ENCODE peak calls at places on chromosome 14, in six cellular contexts. One of them, this sample, is unnamed.

GRCh38 chr14:20421267-20421666 is 8.0 kb upstream of the TEP1 start:
- DNase-seq in neural progenitor cell: no peak
- DNase-seq in H9: no peak
- DNase-seq in mammary epithelial cell: no peak
- DNase-seq in hepatocyte: no peak
- DNase-seq in GM23338: peak
- DNase-seq in this sample: no peak

GRCh38 chr14:84792722-84793410 is 737.1 kb upstream of the FLRT2 start:
- DNase-seq in mammary epithelial cell: no peak
- DNase-seq in H9: no peak
- DNase-seq in neural progenitor cell: no peak
- DNase-seq in hepatocyte: no peak
- DNase-seq in GM23338: no peak
- DNase-seq in this sample: no peak

GRCh38 chr14:105842105-105842504 is 315.7 kb downstream of the TMEM121 start:
- DNase-seq in mammary epithelial cell: no peak
- DNase-seq in H9: no peak
- DNase-seq in hepatocyte: no peak
- DNase-seq in neural progenitor cell: no peak
- DNase-seq in GM23338: no peak
- DNase-seq in this sample: no peak

GRCh38 chr14:101069666-101070362 is 166.3 kb upstream of the RTL1 start:
- DNase-seq in GM23338: no peak
- DNase-seq in hepatocyte: no peak
- DNase-seq in neural progenitor cell: no peak
- DNase-seq in mammary epithelial cell: no peak
- DNase-seq in H9: peak
- DNase-seq in this sample: no peak

GRCh38 chr14:64645220-64645891 is 58.9 kb upstream of the PLEKHG3 start:
- DNase-seq in H9: peak
- DNase-seq in mammary epithelial cell: peak
- DNase-seq in hepatocyte: peak
- DNase-seq in GM23338: peak
- DNase-seq in neural progenitor cell: peak
- DNase-seq in this sample: no peak

GRCh38 chr14:54566410-54567223 is at the start of gene SAMD4A:
- DNase-seq in GM23338: peak
- DNase-seq in H9: peak
- DNase-seq in mammary epithelial cell: peak
- DNase-seq in hepatocyte: peak
- DNase-seq in neural progenitor cell: peak
- DNase-seq in this sample: no peak

GRCh38 chr14:33465952-33466700 is 484.7 kb downstream of the EGLN3 start:
- DNase-seq in GM23338: no peak
- DNase-seq in mammary epithelial cell: peak
- DNase-seq in H9: no peak
- DNase-seq in neural progenitor cell: no peak
- DNase-seq in hepatocyte: no peak
- DNase-seq in this sample: no peak

GRCh38 chr14:57058319-57058718 is 210.4 kb downstream of the EXOC5 start:
- DNase-seq in H9: no peak
- DNase-seq in mammary epithelial cell: no peak
- DNase-seq in hepatocyte: no peak
- DNase-seq in GM23338: no peak
- DNase-seq in neural progenitor cell: no peak
- DNase-seq in this sample: no peak

GRCh38 chr14:70359076-70359424 is 433 bp downstream of the COX16 start:
- DNase-seq in hepatocyte: no peak
- DNase-seq in neural progenitor cell: no peak
- DNase-seq in mammary epithelial cell: no peak
- DNase-seq in GM23338: no peak
- DNase-seq in H9: no peak
- DNase-seq in this sample: no peak

GRCh38 chr14:89165189-89165809 is 251.7 kb downstream of the FOXN3 start:
- DNase-seq in GM23338: no peak
- DNase-seq in hepatocyte: no peak
- DNase-seq in mammary epithelial cell: no peak
- DNase-seq in H9: no peak
- DNase-seq in neural progenitor cell: no peak
- DNase-seq in this sample: no peak

GRCh38 chr14:36021926-36022325 is 154.6 kb downstream of the PTCSC3 start:
- DNase-seq in hepatocyte: no peak
- DNase-seq in GM23338: no peak
- DNase-seq in H9: no peak
- DNase-seq in neural progenitor cell: peak
- DNase-seq in mammary epithelial cell: no peak
- DNase-seq in this sample: no peak

GRCh38 chr14:91904483-91904882 is 37.1 kb upstream of the TC2N start:
- DNase-seq in hepatocyte: no peak
- DNase-seq in GM23338: no peak
- DNase-seq in neural progenitor cell: no peak
- DNase-seq in mammary epithelial cell: no peak
- DNase-seq in H9: no peak
- DNase-seq in this sample: no peak

GRCh38 chr14:39558525-39558924 is 126.3 kb upstream of the FBXO33 start:
- DNase-seq in mammary epithelial cell: no peak
- DNase-seq in hepatocyte: no peak
- DNase-seq in GM23338: no peak
- DNase-seq in neural progenitor cell: no peak
- DNase-seq in H9: no peak
- DNase-seq in this sample: no peak

GRCh38 chr14:51094901-51095853 is at the start of gene TRIM9:
- DNase-seq in H9: peak
- DNase-seq in GM23338: peak
- DNase-seq in hepatocyte: peak
- DNase-seq in mammary epithelial cell: peak
- DNase-seq in neural progenitor cell: peak
- DNase-seq in this sample: peak

GRCh38 chr14:20611277-20611676 is 20.1 kb upstream of the RNASE12 start:
- DNase-seq in mammary epithelial cell: no peak
- DNase-seq in GM23338: no peak
- DNase-seq in H9: no peak
- DNase-seq in neural progenitor cell: no peak
- DNase-seq in hepatocyte: no peak
- DNase-seq in this sample: no peak

GRCh38 chr14:76954371-76954770 is 74.1 kb downstream of the IRF2BPL start:
- DNase-seq in neural progenitor cell: no peak
- DNase-seq in GM23338: no peak
- DNase-seq in mammary epithelial cell: no peak
- DNase-seq in hepatocyte: no peak
- DNase-seq in H9: no peak
- DNase-seq in this sample: no peak

GRCh38 chr14:33796356-33796755 is 154.5 kb downstream of the EGLN3 start:
- DNase-seq in GM23338: no peak
- DNase-seq in neural progenitor cell: no peak
- DNase-seq in H9: no peak
- DNase-seq in hepatocyte: no peak
- DNase-seq in mammary epithelial cell: no peak
- DNase-seq in this sample: no peak

GRCh38 chr14:23469906-23470403 is 452 bp downstream of the NGDN start:
- DNase-seq in GM23338: no peak
- DNase-seq in hepatocyte: peak
- DNase-seq in neural progenitor cell: no peak
- DNase-seq in mammary epithelial cell: no peak
- DNase-seq in H9: no peak
- DNase-seq in this sample: no peak

GRCh38 chr14:101595887-101596721 is 34.8 kb downstream of the DIO3 start:
- DNase-seq in neural progenitor cell: no peak
- DNase-seq in H9: no peak
- DNase-seq in mammary epithelial cell: no peak
- DNase-seq in hepatocyte: no peak
- DNase-seq in GM23338: no peak
- DNase-seq in this sample: no peak

GRCh38 chr14:105903971-105904370 is 377.6 kb downstream of the TMEM121 start:
- DNase-seq in neural progenitor cell: no peak
- DNase-seq in hepatocyte: no peak
- DNase-seq in GM23338: no peak
- DNase-seq in mammary epithelial cell: no peak
- DNase-seq in H9: no peak
- DNase-seq in this sample: no peak

GRCh38 chr14:22887260-22887989 is 4.4 kb downstream of the REM2 start:
- DNase-seq in H9: peak
- DNase-seq in GM23338: peak
- DNase-seq in hepatocyte: peak
- DNase-seq in neural progenitor cell: peak
- DNase-seq in mammary epithelial cell: peak
- DNase-seq in this sample: no peak

DNA sequence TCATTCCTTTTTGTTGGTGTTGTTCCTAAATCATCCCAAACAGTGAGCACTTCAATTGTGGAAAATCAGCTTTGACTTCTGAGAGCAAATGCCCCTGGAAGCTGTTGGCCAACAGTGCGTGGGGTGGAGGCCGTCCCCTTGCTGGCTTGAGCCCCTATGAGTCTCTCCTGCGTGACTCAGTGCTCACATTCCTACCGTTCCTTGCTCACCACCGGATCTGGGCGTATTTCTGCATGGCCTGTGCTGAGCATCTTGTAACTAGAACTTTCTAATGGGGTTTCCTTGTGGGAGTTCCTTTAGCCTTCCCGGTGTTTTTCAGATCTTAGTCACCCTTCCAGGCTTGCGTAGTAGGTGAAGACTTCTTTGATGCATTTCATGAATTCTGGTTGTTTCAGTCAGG is 14.7 kb downstream of the SERPINA1 start:
- DNase-seq in H9: no peak
- DNase-seq in GM23338: no peak
- DNase-seq in hepatocyte: no peak
- DNase-seq in neural progenitor cell: no peak
- DNase-seq in mammary epithelial cell: peak
- DNase-seq in this sample: peak
- H2AFZ ChIP-seq in H9: no peak
- H2AFZ ChIP-seq in GM23338: no peak
- H2AFZ ChIP-seq in hepatocyte: no peak
- H2AFZ ChIP-seq in neural progenitor cell: no peak
- H2AFZ ChIP-seq in mammary epithelial cell: peak
- H2AFZ ChIP-seq in this sample: no peak

DNA sequence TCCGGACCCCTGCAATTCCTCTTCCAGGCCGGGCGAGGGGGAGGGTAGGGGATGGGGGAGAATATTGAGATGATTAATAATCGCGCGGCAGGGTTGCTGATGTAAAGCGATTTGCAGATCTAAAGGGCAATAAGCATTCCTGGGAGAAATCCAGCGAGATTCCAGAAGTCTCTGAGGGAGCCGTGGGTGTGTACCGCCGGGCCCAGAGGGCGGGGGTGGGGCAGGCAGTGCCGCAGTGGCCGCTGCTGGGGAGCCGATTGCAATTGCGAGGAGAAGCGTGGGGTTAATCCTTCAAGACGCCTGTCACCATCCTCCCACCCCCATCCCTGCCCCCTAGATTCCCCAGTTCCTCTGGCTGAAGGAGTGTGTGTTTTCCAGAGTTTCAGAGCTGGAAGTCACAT is 16.4 kb downstream of the FOS start:
- DNase-seq in mammary epithelial cell: peak
- DNase-seq in GM23338: peak
- DNase-seq in hepatocyte: peak
- DNase-seq in neural progenitor cell: peak
- DNase-seq in H9: peak
- DNase-seq in this sample: no peak
- TF ChIP-seq CTCF in mammary epithelial cell: no peak
- TF ChIP-seq CTCF in GM23338: no peak
- TF ChIP-seq CTCF in hepatocyte: no peak
- TF ChIP-seq CTCF in neural progenitor cell: no peak
- TF ChIP-seq CTCF in H9: no peak
- TF ChIP-seq CTCF in this sample: no peak

DNA sequence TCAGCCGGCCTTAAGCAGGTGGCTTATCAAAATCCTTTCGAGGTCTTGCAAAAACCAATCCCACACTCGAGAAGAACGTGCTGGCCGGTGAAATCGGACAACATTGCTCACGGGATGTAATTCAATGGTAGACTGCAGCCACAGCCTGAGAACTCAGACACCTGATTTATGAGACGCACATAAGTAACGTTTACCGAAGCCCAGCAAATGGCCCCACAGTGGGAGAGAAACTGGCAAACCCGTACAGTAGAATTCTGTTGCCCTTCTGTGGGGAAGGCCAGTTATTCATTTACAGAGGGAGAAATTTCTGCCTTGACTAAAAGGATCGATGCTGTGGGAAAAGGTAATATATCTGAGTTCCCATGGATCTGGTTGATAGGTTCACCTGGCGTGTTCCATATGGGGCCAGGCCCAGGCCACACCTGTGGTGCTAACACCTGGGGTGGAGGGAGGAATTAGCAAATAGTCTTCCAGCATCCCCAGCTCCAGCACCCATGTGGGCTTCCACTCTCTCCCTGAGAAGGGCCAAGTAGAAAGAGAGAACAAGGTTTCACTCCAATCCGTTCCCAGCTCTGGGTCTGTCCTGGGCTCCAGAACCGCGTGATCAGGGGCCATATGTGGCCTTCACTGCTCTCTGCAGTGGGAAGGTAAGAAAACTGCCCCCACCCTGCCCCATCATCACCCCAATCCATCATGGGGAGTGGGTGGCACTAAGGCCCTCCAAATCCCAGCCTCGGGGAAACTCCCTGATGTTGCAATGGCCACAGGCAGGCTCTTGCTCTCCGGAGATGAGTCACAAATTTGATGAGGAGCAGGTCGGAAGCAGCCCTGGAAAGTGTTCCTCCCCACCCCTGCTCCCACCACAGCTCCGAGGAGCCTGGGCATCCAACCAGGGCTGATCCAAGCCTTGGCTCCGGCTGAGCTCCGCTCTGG is 12.7 kb downstream of the BDKRB1 start:
- DNase-seq in hepatocyte: peak
- DNase-seq in mammary epithelial cell: peak
- DNase-seq in GM23338: no peak
- DNase-seq in H9: peak
- DNase-seq in neural progenitor cell: no peak
- DNase-seq in this sample: peak
- H3K27ac ChIP-seq in hepatocyte: peak
- H3K27ac ChIP-seq in mammary epithelial cell: peak
- H3K27ac ChIP-seq in GM23338: no peak
- H3K27ac ChIP-seq in H9: no peak
- H3K27ac ChIP-seq in neural progenitor cell: no peak
- H3K27ac ChIP-seq in this sample: peak

GRCh38 chr14:99945732-99946651 is 119.2 kb upstream of the EVL start:
- DNase-seq in H9: no peak
- DNase-seq in neural progenitor cell: no peak
- DNase-seq in hepatocyte: no peak
- DNase-seq in mammary epithelial cell: no peak
- DNase-seq in GM23338: no peak
- DNase-seq in this sample: no peak
- H2AFZ ChIP-seq in H9: no peak
- H2AFZ ChIP-seq in neural progenitor cell: no peak
- H2AFZ ChIP-seq in hepatocyte: no peak
- H2AFZ ChIP-seq in mammary epithelial cell: no peak
- H2AFZ ChIP-seq in GM23338: peak
- H2AFZ ChIP-seq in this sample: no peak